ENCODE peak calls at places on chromosomes 13 and 19, in four cellular contexts. Q is testis; M is neuronal stem cell; H is CD8-positive, alpha-beta memory T cell. A is an unnamed sample.

GRCh38 chr13:44223785-44224432 is 149.7 kb upstream of the SERP2 start:
- DNase-seq in Q (no peak), M (no peak), H (no peak), A (no peak)

GRCh38 chr13:39159393-39159792 is 121.1 kb downstream of the NHLRC3 start:
- DNase-seq in Q (no peak), M (no peak), H (no peak), A (no peak)

GRCh38 chr19:47619763-47620162 is 10.8 kb downstream of the BICRA start:
- DNase-seq in M (no peak), H (no peak), Q (no peak), A (peak)

GRCh38 chr13:75881109-75881775 is 245.1 kb downstream of the LMO7 start:
- DNase-seq in H (no peak), M (no peak), Q (no peak), A (no peak)

GRCh38 chr13:110298566-110299321 is 8.2 kb downstream of the COL4A1 start:
- DNase-seq in Q (no peak), M (no peak), H (no peak), A (peak)

GRCh38 chr13:107545946-107546502 is 669.3 kb downstream of the LIG4 start:
- DNase-seq in M (no peak), Q (no peak), H (no peak), A (no peak)

GRCh38 chr19:17268754-17269153 is 1.5 kb downstream of the BABAM1 start:
- DNase-seq in Q (no peak), H (no peak), M (no peak), A (no peak)

GRCh38 chr19:30567535-30568232 is 195.5 kb downstream of the ZNF536 start:
- DNase-seq in H (no peak), Q (no peak), M (no peak), A (peak)

GRCh38 chr13:31424130-31424729 is 224.5 kb downstream of the B3GLCT start:
- DNase-seq in Q (peak), H (peak), M (peak), A (peak)

GRCh38 chr19:1057185-1057857 is 9.6 kb upstream of the ARHGAP45 start:
- DNase-seq in H (peak), Q (no peak), M (no peak), A (peak)

GRCh38 chr19:35901055-35901644 is 810 bp upstream of the NFKBID start:
- DNase-seq in Q (no peak), H (no peak), M (no peak), A (no peak)

GRCh38 chr13:76730220-76730619 is 156.0 kb downstream of the KCTD12 start:
- DNase-seq in M (no peak), H (no peak), Q (no peak), A (no peak)

DNA sequence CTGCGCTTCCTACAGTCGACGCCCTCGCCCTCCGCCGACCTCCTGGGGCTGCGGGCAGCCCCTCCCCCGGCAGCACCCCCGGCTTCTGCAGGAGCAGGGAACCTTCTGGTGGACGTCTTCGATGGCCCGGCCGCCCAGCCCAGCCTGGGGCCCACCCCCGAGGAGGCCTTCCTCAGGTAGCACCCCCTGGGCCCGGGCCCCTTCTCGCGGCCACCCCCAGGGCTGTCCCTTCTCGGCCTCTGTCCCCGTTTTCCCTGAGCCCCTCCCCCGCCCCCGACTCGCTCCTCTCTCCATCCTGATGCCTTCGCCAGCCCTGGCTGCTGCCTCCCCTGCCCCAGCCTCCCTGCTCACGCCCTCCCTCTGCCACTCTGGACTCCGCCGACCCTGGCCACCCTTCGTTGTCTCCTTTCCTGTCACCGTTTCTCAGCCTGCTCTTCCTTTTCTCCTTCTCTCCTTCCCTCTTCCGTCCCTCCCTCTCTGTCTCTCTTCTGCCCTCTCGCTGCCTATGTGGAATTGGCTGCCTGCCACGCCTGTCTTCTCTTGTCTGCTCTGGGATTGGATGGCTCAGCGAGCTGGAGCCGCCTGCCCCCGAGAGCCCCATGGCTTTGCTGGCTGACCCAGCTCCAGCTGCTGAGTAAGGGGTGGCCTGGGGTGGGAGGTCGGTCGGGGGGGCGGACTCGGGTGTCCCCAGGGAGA is 11.0 kb downstream of the FUZ start:
- DNase-seq in Q (peak), M (peak), H (no peak), A (peak)
- H3K4me3 ChIP-seq in Q (peak), M (peak), H (no peak), A (peak)

GRCh38 chr13:27834095-27834494 is 41.8 kb downstream of the GSX1 start:
- DNase-seq in M (no peak), H (no peak), Q (no peak), A (no peak)

GRCh38 chr13:27833206-27833605 is 40.9 kb downstream of the GSX1 start:
- DNase-seq in Q (no peak), M (no peak), H (no peak), A (no peak)

GRCh38 chr13:27827646-27828045 is 35.4 kb downstream of the GSX1 start:
- DNase-seq in Q (no peak), M (no peak), H (no peak), A (no peak)

GRCh38 chr13:27826379-27827353 is 34.4 kb downstream of the GSX1 start:
- DNase-seq in Q (peak), H (peak), M (peak), A (peak)

DNA sequence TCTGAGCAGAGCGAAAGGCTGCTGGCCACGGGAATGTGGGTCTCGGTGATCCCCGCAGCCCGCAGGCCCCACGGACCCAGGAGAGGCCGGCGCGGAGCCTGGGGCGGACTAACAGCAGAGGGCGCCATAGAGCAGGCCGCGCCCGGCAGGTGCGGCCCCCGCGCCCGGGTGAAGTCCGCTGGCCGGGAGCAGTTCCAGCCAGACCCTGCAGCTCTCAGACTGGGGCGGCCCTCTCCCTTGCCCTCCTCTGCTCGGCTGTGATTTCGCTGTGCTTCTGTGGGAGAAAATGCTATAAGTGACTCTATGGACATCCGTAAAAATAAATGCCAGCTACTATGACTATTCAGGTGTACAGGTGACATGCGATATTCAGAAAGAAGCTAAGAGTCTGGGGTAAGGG is 37.7 kb downstream of the GSX1 start:
- DNase-seq in Q (peak), M (peak), H (peak), A (peak)
- H3K4me3 ChIP-seq in Q (no peak), M (no peak), H (no peak), A (no peak)

DNA sequence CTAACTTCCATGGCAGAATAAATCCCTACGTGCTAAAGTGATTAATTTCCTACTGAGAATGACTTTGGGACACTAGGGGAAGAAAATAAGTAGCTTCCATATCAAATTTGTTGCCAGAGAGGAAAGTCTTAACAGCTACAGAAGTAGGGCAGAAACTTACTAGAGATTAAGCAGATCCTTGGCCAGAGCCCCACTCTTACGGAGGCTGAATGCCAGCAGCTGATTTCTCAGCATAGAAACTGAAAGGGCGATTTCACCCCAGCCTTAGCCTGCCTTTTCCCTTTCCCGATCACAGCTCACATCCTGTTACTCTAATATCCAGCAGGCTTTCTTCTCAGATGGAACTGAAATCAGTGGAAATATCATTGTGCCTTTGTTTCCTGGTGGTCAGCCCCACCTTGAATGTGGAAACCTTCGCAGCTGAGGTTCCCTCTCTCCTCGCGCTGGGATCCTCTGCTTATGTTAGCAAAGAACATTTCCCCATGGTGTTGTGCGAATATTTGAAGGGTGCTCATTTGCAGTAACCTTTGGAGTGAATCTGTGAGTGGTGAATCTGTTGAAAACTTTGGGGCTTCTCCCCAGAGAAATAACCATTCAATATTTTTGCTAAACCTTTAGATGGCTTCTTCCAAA is 8.4 kb downstream of the FAM124A start:
- DNase-seq in Q (peak), H (no peak), M (no peak), A (peak)
- H3K4me3 ChIP-seq in Q (no peak), H (no peak), M (no peak), A (peak)

GRCh38 chr19:13055213-13056051 is 47.2 kb downstream of the LYL1 start:
- DNase-seq in H (no peak), Q (peak), M (no peak), A (peak)
- H3K4me3 ChIP-seq in H (no peak), Q (no peak), M (no peak), A (no peak)

DNA sequence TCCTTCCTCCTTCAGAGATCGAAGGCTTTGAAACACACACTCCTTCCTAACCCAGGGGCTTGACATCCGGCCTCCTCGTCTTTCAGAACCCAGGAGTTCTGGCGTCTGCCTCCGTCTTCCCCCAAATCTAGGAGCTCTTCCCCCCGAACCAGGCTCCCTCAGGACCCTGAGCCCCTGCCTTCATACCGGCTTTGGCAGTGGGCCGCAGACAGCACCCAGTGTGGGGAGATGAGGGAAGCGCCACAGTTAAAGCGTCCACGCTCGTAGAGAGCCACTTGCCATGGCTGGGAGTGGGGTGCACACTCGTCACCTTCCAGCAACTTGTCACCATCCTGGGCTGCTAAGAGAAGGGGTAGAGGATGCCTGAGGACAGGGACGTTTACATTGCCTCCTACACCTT is 3.9 kb upstream of the KLK1 start:
- DNase-seq in H (no peak), M (no peak), Q (no peak), A (no peak)
- H3K4me3 ChIP-seq in H (no peak), M (no peak), Q (peak), A (no peak)